ENCODE peak calls at places on chromosome 22, in six cellular contexts. Q is right lobe of liver, M is HCT116, P is colonic mucosa, H is upper lobe of right lung, F is fibroblast of the aortic adventitia. B is an unnamed sample.

GRCh38 chr22:27799334-27800249 is 2.0 kb downstream of the MN1 start:
- DNase-seq in Q (peak), M (no peak), P (no peak), H (no peak), F (peak), B (no peak)

GRCh38 chr22:21866821-21867527 is 471 bp downstream of the MAPK1 start:
- DNase-seq in Q (peak), M (no peak), P (peak), H (peak), F (peak), B (peak)

GRCh38 chr22:27610863-27611786 is 190.4 kb downstream of the MN1 start:
- DNase-seq in Q (no peak), M (no peak), P (no peak), H (no peak), F (no peak), B (peak)

GRCh38 chr22:35051791-35052190 is 14.2 kb upstream of the ISX start:
- DNase-seq in Q (no peak), M (no peak), P (no peak), H (no peak), F (no peak), B (no peak)

GRCh38 chr22:28582806-28583205 is 96.8 kb downstream of the TTC28 start:
- DNase-seq in Q (no peak), M (no peak), P (no peak), H (no peak), F (peak), B (no peak)

GRCh38 chr22:33625959-33626358 is 294.3 kb downstream of the LARGE1 start:
- DNase-seq in Q (no peak), M (no peak), P (no peak), H (no peak), F (no peak), B (no peak)

GRCh38 chr22:35475545-35475944 is 65.1 kb upstream of the RASD2 start:
- DNase-seq in Q (no peak), M (no peak), P (no peak), H (no peak), F (no peak), B (no peak)

GRCh38 chr22:25668437-25668836 is 73.6 kb upstream of the MYO18B start:
- DNase-seq in Q (no peak), M (no peak), P (no peak), H (no peak), F (peak), B (no peak)

GRCh38 chr22:43829904-43830851 is 18.1 kb upstream of the EFCAB6 start:
- DNase-seq in Q (peak), M (no peak), P (no peak), H (peak), F (peak), B (no peak)

GRCh38 chr22:27164781-27165503 is 507.6 kb downstream of the MIAT start:
- DNase-seq in Q (no peak), M (no peak), P (no peak), H (no peak), F (no peak), B (no peak)

GRCh38 chr22:28855355-28856094 is 27.8 kb upstream of the ZNRF3 start:
- DNase-seq in Q (no peak), M (peak), P (peak), H (no peak), F (peak), B (peak)

GRCh38 chr22:48536691-48537591 is 1290.7 kb downstream of the BRD1 start:
- DNase-seq in Q (no peak), M (no peak), P (no peak), H (peak), F (no peak), B (no peak)

DNA sequence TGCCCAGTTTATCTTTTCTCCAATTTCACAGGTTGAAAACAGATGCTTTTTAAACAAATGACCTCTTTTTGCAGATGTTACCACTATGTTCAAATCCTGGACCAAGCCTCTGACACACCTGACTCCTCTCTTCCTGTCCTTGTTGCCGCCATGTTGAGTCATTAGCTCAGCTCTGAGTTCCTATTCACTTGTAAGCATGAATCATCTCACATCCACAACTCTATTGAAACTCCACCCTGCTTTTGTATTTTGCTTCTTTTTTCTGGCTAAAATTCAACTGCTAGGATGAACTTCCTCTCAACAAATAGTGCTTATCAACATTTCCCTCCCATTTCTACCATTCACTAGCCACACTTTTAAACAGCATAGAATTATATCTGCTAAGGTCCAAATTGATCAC is 4.1 kb downstream of the JOSD1 start:
- DNase-seq in Q (no peak), M (peak), P (no peak), H (no peak), F (peak), B (peak)
- H3K4me3 ChIP-seq in Q (no peak), M (peak), P (no peak), H (no peak), F (peak), B (peak)

GRCh38 chr22:32069579-32070372 is 26.7 kb downstream of the SLC5A1 start:
- DNase-seq in Q (no peak), M (no peak), P (no peak), H (no peak), F (no peak), B (no peak)

GRCh38 chr22:32066820-32067219 is 23.8 kb downstream of the SLC5A1 start:
- DNase-seq in Q (no peak), M (no peak), P (no peak), H (no peak), F (no peak), B (no peak)

GRCh38 chr22:32063701-32064100 is 20.6 kb downstream of the SLC5A1 start:
- DNase-seq in Q (no peak), M (no peak), P (no peak), H (no peak), F (no peak), B (no peak)

GRCh38 chr22:32067613-32068012 is 24.6 kb downstream of the SLC5A1 start:
- DNase-seq in Q (no peak), M (no peak), P (no peak), H (no peak), F (no peak), B (no peak)
- TF ChIP-seq CTCF in Q (no peak), M (no peak), P (no peak), H (no peak), F (no peak), B (no peak)

GRCh38 chr22:20084547-20085413 is 4.7 kb downstream of the DGCR8 start:
- DNase-seq in Q (peak), M (no peak), P (no peak), H (no peak), F (peak), B (peak)

GRCh38 chr22:20085651-20086050 is 5.6 kb downstream of the DGCR8 start:
- DNase-seq in Q (no peak), M (no peak), P (no peak), H (no peak), F (no peak), B (no peak)

GRCh38 chr22:20083891-20084546 is 4.0 kb downstream of the DGCR8 start:
- DNase-seq in Q (no peak), M (no peak), P (no peak), H (no peak), F (no peak), B (no peak)

GRCh38 chr22:20080776-20081654 is 974 bp downstream of the DGCR8 start:
- DNase-seq in Q (no peak), M (no peak), P (peak), H (no peak), F (peak), B (peak)

DNA sequence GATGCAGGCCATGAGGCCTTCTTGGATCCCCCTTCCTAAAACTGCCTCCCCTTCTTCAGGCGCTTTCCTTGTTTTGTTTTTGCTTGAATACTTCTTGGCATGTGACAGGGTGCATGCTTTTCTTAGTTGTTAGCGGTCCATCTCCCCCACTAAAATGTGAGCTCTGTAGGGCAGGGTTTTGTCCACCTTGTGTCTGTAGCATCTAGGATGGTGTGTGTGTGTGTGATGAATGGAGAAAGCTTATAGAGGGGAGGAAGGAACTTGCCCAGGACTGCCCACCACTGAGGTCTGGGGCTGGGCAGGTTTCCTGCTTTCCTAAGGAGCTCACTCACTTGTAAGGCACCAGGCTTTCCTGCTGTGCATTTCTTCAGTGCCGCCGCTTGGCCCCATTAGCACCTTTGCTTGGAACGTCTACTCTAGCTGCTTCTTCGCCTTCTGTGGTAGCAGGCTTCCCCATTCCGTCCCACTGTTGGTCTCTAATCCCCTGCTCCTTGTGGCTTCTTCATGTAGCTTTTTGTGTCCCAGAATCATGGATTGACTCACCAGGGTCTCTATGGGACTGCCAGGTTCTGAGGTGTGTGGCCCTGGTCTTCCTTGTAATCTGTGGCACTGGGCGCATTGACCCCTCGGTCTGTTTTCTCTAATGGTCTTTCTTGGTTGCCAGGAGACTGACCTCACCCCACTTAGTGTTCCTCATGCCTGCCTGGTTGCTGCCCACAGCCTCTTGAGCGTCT is 3.3 kb downstream of the DGCR8 start:
- DNase-seq in Q (no peak), M (no peak), P (no peak), H (no peak), F (no peak), B (no peak)
- H3K4me3 ChIP-seq in Q (no peak), M (no peak), P (no peak), H (no peak), F (no peak), B (peak)

GRCh38 chr22:38108561-38109319 is 1.7 kb downstream of the BAIAP2L2 start:
- DNase-seq in Q (peak), M (no peak), P (peak), H (no peak), F (no peak), B (no peak)

GRCh38 chr22:38106814-38107578 is 3.5 kb downstream of the BAIAP2L2 start:
- DNase-seq in Q (peak), M (no peak), P (no peak), H (no peak), F (no peak), B (no peak)

GRCh38 chr22:38107692-38108515 is 2.6 kb downstream of the BAIAP2L2 start:
- DNase-seq in Q (peak), M (no peak), P (peak), H (no peak), F (no peak), B (no peak)

GRCh38 chr22:38103641-38104040 is 6.8 kb downstream of the BAIAP2L2 start:
- DNase-seq in Q (no peak), M (no peak), P (no peak), H (no peak), F (no peak), B (no peak)

GRCh38 chr22:38104084-38104483 is 6.4 kb downstream of the BAIAP2L2 start:
- DNase-seq in Q (no peak), M (peak), P (no peak), H (no peak), F (peak), B (peak)
- TF ChIP-seq CTCF in Q (peak), M (peak), P (no peak), H (peak), F (peak), B (peak)

GRCh38 chr22:41915035-41915782 is at the start of gene SHISA8:
- DNase-seq in Q (no peak), M (no peak), P (peak), H (peak), F (no peak), B (peak)
- H3K4me3 ChIP-seq in Q (no peak), M (peak), P (peak), H (peak), F (no peak), B (no peak)

GRCh38 chr22:39959640-39960447 is at the start of gene TMA7B:
- DNase-seq in Q (no peak), M (no peak), P (no peak), H (no peak), F (peak), B (peak)
- TF ChIP-seq CTCF in Q (no peak), M (peak), P (no peak), H (peak), F (peak), B (peak)

GRCh38 chr22:40051322-40051721 is 56.6 kb downstream of the FAM83F start:
- DNase-seq in Q (no peak), M (no peak), P (no peak), H (no peak), F (no peak), B (peak)
- H3K4me3 ChIP-seq in Q (no peak), M (no peak), P (no peak), H (no peak), F (no peak), B (no peak)

GRCh38 chr22:19060356-19061009 is 61.7 kb downstream of the DGCR2 start:
- DNase-seq in Q (no peak), M (no peak), P (no peak), H (peak), F (no peak), B (no peak)

GRCh38 chr22:19057539-19057938 is 64.7 kb downstream of the DGCR2 start:
- DNase-seq in Q (peak), M (no peak), P (no peak), H (peak), F (no peak), B (no peak)

GRCh38 chr22:19057999-19058491 is 64.2 kb downstream of the DGCR2 start:
- DNase-seq in Q (no peak), M (no peak), P (no peak), H (peak), F (no peak), B (no peak)

GRCh38 chr22:19059481-19060278 is 62.5 kb downstream of the DGCR2 start:
- DNase-seq in Q (no peak), M (no peak), P (no peak), H (peak), F (no peak), B (no peak)

GRCh38 chr22:19058713-19059451 is 63.3 kb downstream of the DGCR2 start:
- DNase-seq in Q (no peak), M (no peak), P (no peak), H (peak), F (no peak), B (no peak)
- TF ChIP-seq CTCF in Q (no peak), M (peak), P (no peak), H (no peak), F (no peak), B (no peak)

GRCh38 chr22:50260801-50261614 is 475 bp downstream of the MAPK12 start:
- DNase-seq in Q (no peak), M (no peak), P (no peak), H (no peak), F (peak), B (peak)
- H3K4me3 ChIP-seq in Q (peak), M (peak), P (peak), H (peak), F (peak), B (peak)

B was measured in NB4.